ENCODE peak calls at places on chromosomes 12 and 14, in seven cellular contexts. D, I, F, K, U, C and L are unnamed samples.
A peak's percentile ranks its signal among the peaks of the same experiment; 100 is the strongest.

GRCh38 chr14:65170768-65171251 is 68.5 kb upstream of the MAX start:
- DNase-seq in D (peak; percentile 81), I (peak; percentile 80), F (no peak), K (no peak), U (peak; percentile 88), C (peak; percentile 54), L (peak; percentile 76)

GRCh38 chr12:114679452-114679875 is 4.5 kb downstream of the TBX3 start:
- DNase-seq in D (peak; percentile 71), I (peak; percentile 40), F (no peak), K (no peak), U (peak; percentile 68), C (no peak), L (peak; percentile 59)

GRCh38 chr12:64323006-64323405 is 67.6 kb downstream of the C12orf56 start:
- DNase-seq in D (no peak), I (no peak), F (no peak), K (no peak), U (no peak), C (peak; percentile 35), L (no peak)

GRCh38 chr12:54418441-54419087 is 502 bp downstream of the ITGA5 start:
- DNase-seq in D (no peak), I (no peak), F (no peak), K (no peak), U (no peak), C (no peak), L (no peak)

GRCh38 chr12:132161046-132161781 is 17.0 kb downstream of the NOC4L start:
- DNase-seq in D (peak; percentile 10), I (no peak), F (no peak), K (no peak), U (peak; percentile 27), C (no peak), L (no peak)

GRCh38 chr12:57389033-57389432 is 41.8 kb downstream of the R3HDM2 start:
- DNase-seq in D (peak; percentile 95), I (peak; percentile 87), F (no peak), K (no peak), U (peak; percentile 10), C (peak; percentile 1), L (no peak)

GRCh38 chr14:67240168-67240932 is 885 bp upstream of the PALS1 start:
- DNase-seq in D (peak; percentile 11), I (no peak), F (no peak), K (no peak), U (peak; percentile 5), C (peak; percentile 87), L (peak; percentile 42)

GRCh38 chr12:129540249-129540648 is 363.6 kb downstream of the TMEM132D start:
- DNase-seq in D (no peak), I (no peak), F (no peak), K (no peak), U (no peak), C (no peak), L (no peak)

GRCh38 chr12:754871-755562 is 2.6 kb downstream of the WNK1 start:
- DNase-seq in D (peak; percentile 81), I (peak; percentile 87), F (no peak), K (no peak), U (peak; percentile 42), C (peak; percentile 80), L (no peak)

GRCh38 chr12:123149088-123149827 is 1.6 kb downstream of the PITPNM2 start:
- DNase-seq in D (no peak), I (peak; percentile 38), F (no peak), K (no peak), U (no peak), C (no peak), L (no peak)

GRCh38 chr12:48817957-48818830 is at the start of gene CACNB3:
- DNase-seq in D (peak; percentile 43), I (peak; percentile 66), F (peak; percentile 71), K (no peak), U (peak; percentile 79), C (peak; percentile 63), L (peak; percentile 93)

GRCh38 chr14:103562385-103563088 is at the start of the genes BAG5 and COA8:
- DNase-seq in D (peak; percentile 75), I (peak; percentile 85), F (peak; percentile 90), K (peak; percentile 61), U (peak; percentile 90), C (peak; percentile 95), L (peak; percentile 89)

GRCh38 chr12:17304503-17305347 is 698.8 kb upstream of the LMO3 start:
- DNase-seq in D (no peak), I (no peak), F (no peak), K (no peak), U (no peak), C (no peak), L (no peak)

GRCh38 chr12:106006940-106007339 is 131.8 kb downstream of the NUAK1 start:
- DNase-seq in D (no peak), I (no peak), F (no peak), K (no peak), U (no peak), C (no peak), L (no peak)

GRCh38 chr12:3075315-3075714 is 1.9 kb upstream of the TSPAN9 start:
- DNase-seq in D (no peak), I (no peak), F (no peak), K (no peak), U (no peak), C (peak; percentile 73), L (peak; percentile 28)

GRCh38 chr12:84910549-84911241 is 1.9 kb downstream of the SLC6A15 start:
- DNase-seq in D (no peak), I (peak; percentile 73), F (no peak), K (no peak), U (peak; percentile 59), C (no peak), L (peak; percentile 32)

GRCh38 chr12:54398995-54399793 is 14.7 kb upstream of the ZNF385A start:
- DNase-seq in D (peak; percentile 78), I (peak; percentile 87), F (peak; percentile 85), K (no peak), U (peak; percentile 92), C (peak; percentile 95), L (peak; percentile 94)

GRCh38 chr14:20436363-20436755 is 393 bp upstream of the KLHL33 start:
- DNase-seq in D (peak; percentile 75), I (no peak), F (no peak), K (no peak), U (no peak), C (no peak), L (no peak)

GRCh38 chr14:60807971-60808370 is 73.4 kb downstream of the MNAT1 start:
- DNase-seq in D (peak; percentile 23), I (no peak), F (no peak), K (no peak), U (no peak), C (no peak), L (no peak)

DNA sequence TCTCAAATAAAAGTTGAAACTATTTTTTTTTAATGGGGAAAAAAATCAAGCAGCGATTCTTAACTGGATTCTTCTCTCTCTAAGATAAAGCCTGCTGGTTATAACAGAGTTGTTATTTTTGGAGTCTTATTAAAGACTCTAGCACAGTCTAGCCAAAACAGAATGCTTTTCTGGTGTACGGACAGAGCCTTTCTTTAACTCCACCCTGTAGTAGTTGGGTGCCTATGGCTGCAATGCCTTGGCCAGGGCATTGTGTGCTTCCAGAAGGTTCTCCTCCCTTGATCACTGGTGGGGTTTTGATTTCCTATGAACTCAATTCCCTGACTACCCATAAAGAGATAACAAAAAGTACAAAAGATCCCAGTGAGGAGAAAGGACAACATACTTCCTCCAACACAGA is 35.7 kb upstream of the TC2N start:
- DNase-seq in D (no peak), I (no peak), F (no peak), K (no peak), U (no peak), C (no peak), L (no peak)
- H2AK5ac ChIP-seq in D (no peak overlapping the region), I (no peak overlapping the region), F (no peak overlapping the region), K (no peak overlapping the region), U (no peak overlapping the region), C (no peak overlapping the region), L (no peak overlapping the region)

GRCh38 chr12:5977556-5977955 is 32.5 kb upstream of the ANO2 start:
- DNase-seq in D (no peak), I (no peak), F (no peak), K (no peak), U (no peak), C (no peak), L (no peak)

GRCh38 chr12:5973461-5974115 is 28.5 kb upstream of the ANO2 start:
- DNase-seq in D (no peak), I (no peak), F (no peak), K (no peak), U (no peak), C (peak; percentile 87), L (no peak)

GRCh38 chr12:5971194-5971850 is 26.3 kb upstream of the ANO2 start:
- DNase-seq in D (no peak), I (no peak), F (no peak), K (no peak), U (no peak), C (no peak), L (peak; percentile 21)

DNA sequence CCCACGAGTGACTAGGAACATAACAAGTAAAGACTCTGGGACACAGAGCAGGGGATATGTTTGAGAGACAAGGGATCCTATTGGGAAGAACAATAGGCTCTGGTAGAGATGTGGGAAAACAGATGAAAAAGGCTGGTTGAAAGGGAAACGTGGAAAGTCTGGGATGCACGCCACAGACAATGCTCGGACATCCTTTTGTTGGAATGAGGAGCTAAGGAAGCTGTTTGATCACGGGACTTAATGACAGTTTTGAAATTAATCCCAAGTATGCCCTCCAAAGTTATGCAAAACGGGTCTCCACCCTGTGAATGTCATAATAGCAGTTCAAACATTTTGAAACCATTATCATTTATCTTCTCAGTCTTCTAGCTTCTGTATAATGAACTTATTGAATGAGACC is 31.7 kb upstream of the ANO2 start:
- DNase-seq in D (no peak), I (no peak), F (no peak), K (no peak), U (no peak), C (no peak), L (no peak)
- H2AK5ac ChIP-seq in D (no peak overlapping the region), I (no peak overlapping the region), F (no peak overlapping the region), K (peak overlapping the region; percentile 9), U (no peak overlapping the region), C (no peak overlapping the region), L (no peak overlapping the region)

GRCh38 chr12:119302334-119303132 is 32.0 kb upstream of the CCDC60 start:
- DNase-seq in D (no peak), I (no peak), F (peak; percentile 64), K (no peak), U (no peak), C (no peak), L (no peak)

GRCh38 chr12:119299130-119299529 is 35.4 kb upstream of the CCDC60 start:
- DNase-seq in D (no peak), I (no peak), F (no peak), K (no peak), U (no peak), C (no peak), L (no peak)

GRCh38 chr12:119296535-119296934 is 38.0 kb upstream of the CCDC60 start:
- DNase-seq in D (no peak), I (no peak), F (no peak), K (no peak), U (no peak), C (peak; percentile 47), L (no peak)

GRCh38 chr12:119301367-119301766 is 33.2 kb upstream of the CCDC60 start:
- DNase-seq in D (no peak), I (no peak), F (no peak), K (no peak), U (no peak), C (no peak), L (no peak)
- H2AK5ac ChIP-seq in D (no peak overlapping the region), I (no peak overlapping the region), F (no peak overlapping the region), K (no peak overlapping the region), U (no peak overlapping the region), C (no peak overlapping the region), L (no peak overlapping the region)

DNA sequence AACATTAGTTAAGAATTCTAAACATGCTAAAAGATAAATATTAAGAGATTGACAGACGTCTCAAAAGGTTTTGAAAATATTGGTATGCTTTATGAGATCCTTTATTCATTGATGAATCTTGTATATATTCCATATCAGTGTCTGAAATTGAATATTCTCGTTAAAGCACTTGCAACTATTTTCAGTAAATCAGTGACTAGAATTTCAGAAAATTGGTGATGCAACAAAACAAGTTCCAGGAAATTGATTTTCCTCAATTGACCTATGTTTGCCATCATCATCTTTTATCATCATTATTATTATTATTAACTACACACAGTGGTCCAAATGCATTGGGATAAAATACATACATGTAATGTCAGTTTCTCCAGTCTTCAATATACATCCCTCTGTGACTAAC is 453.6 kb downstream of the CCER1 start:
- DNase-seq in D (no peak), I (no peak), F (no peak), K (no peak), U (no peak), C (no peak), L (no peak)
- H2AK5ac ChIP-seq in D (no peak overlapping the region), I (no peak overlapping the region), F (no peak overlapping the region), K (no peak overlapping the region), U (no peak overlapping the region), C (no peak overlapping the region), L (no peak overlapping the region)